ENCODE peak calls at places on chromosome X, in four cellular contexts. One of them, this sample, is unnamed.

GRCh38 chrX:108439434-108439883 is at the start of gene COL4A5:
- DNase-seq in thyroid gland: peak
- DNase-seq in uterus: peak
- DNase-seq in mucosa of descending colon: no peak
- DNase-seq in this sample: peak

GRCh38 chrX:56564182-56564885 is 907 bp downstream of the UBQLN2 start:
- DNase-seq in mucosa of descending colon: peak
- DNase-seq in thyroid gland: peak
- DNase-seq in uterus: no peak
- DNase-seq in this sample: peak

GRCh38 chrX:115311666-115312065 is 22.2 kb downstream of the LUZP4 start:
- DNase-seq in thyroid gland: peak
- DNase-seq in mucosa of descending colon: no peak
- DNase-seq in uterus: no peak
- DNase-seq in this sample: no peak

GRCh38 chrX:155070663-155070974 is 317 bp downstream of the CMC4 start:
- DNase-seq in uterus: no peak
- DNase-seq in mucosa of descending colon: no peak
- DNase-seq in thyroid gland: no peak
- DNase-seq in this sample: no peak

GRCh38 chrX:103404225-103405008 is 28.1 kb downstream of the BEX3 start:
- DNase-seq in mucosa of descending colon: no peak
- DNase-seq in thyroid gland: peak
- DNase-seq in uterus: peak
- DNase-seq in this sample: peak

GRCh38 chrX:140817943-140818342 is 108.4 kb downstream of the LINC00632 start:
- DNase-seq in thyroid gland: no peak
- DNase-seq in uterus: no peak
- DNase-seq in mucosa of descending colon: no peak
- DNase-seq in this sample: peak

GRCh38 chrX:106415276-106415895 is 196.4 kb upstream of the RADX start:
- DNase-seq in thyroid gland: no peak
- DNase-seq in mucosa of descending colon: no peak
- DNase-seq in uterus: no peak
- DNase-seq in this sample: no peak

GRCh38 chrX:38664285-38664684 is 102.9 kb downstream of the TSPAN7 start:
- DNase-seq in thyroid gland: peak
- DNase-seq in mucosa of descending colon: no peak
- DNase-seq in uterus: no peak
- DNase-seq in this sample: peak

GRCh38 chrX:103913356-103914020 is 48.9 kb upstream of the TMSB15B start:
- DNase-seq in thyroid gland: no peak
- DNase-seq in mucosa of descending colon: no peak
- DNase-seq in uterus: no peak
- DNase-seq in this sample: no peak

GRCh38 chrX:12978205-12979010 is 3.5 kb downstream of the TMSB4X start:
- DNase-seq in uterus: peak
- DNase-seq in mucosa of descending colon: peak
- DNase-seq in thyroid gland: no peak
- DNase-seq in this sample: no peak

GRCh38 chrX:118271770-118272169 is 74.1 kb upstream of the WDR44 start:
- DNase-seq in uterus: no peak
- DNase-seq in mucosa of descending colon: no peak
- DNase-seq in thyroid gland: no peak
- DNase-seq in this sample: no peak

GRCh38 chrX:581717-582116 is 48.9 kb upstream of the SHOX start:
- DNase-seq in mucosa of descending colon: no peak
- DNase-seq in thyroid gland: no peak
- DNase-seq in uterus: no peak
- DNase-seq in this sample: no peak

GRCh38 chrX:152915541-152916241 is 17.8 kb downstream of the ZNF185 start:
- DNase-seq in uterus: peak
- DNase-seq in mucosa of descending colon: no peak
- DNase-seq in thyroid gland: peak
- DNase-seq in this sample: peak

GRCh38 chrX:21952624-21953023 is 12.1 kb downstream of the SMS start:
- DNase-seq in thyroid gland: no peak
- DNase-seq in uterus: no peak
- DNase-seq in mucosa of descending colon: no peak
- DNase-seq in this sample: no peak

GRCh38 chrX:1451251-1451675 is 1.4 kb downstream of the ASMTL start:
- DNase-seq in thyroid gland: no peak
- DNase-seq in mucosa of descending colon: no peak
- DNase-seq in uterus: no peak
- DNase-seq in this sample: no peak

GRCh38 chrX:53281321-53281822 is at the start of gene IQSEC2:
- DNase-seq in uterus: peak
- DNase-seq in thyroid gland: peak
- DNase-seq in mucosa of descending colon: peak
- DNase-seq in this sample: peak

GRCh38 chrX:110167952-110168451 is 149.9 kb downstream of the AMMECR1 start:
- DNase-seq in uterus: no peak
- DNase-seq in thyroid gland: peak
- DNase-seq in mucosa of descending colon: no peak
- DNase-seq in this sample: no peak

GRCh38 chrX:6738518-6739470 is 203.9 kb upstream of the VCX3A start:
- DNase-seq in uterus: no peak
- DNase-seq in thyroid gland: no peak
- DNase-seq in mucosa of descending colon: no peak
- DNase-seq in this sample: no peak

GRCh38 chrX:100600340-100600739 is 15.6 kb downstream of the TNMD start:
- DNase-seq in thyroid gland: no peak
- DNase-seq in uterus: no peak
- DNase-seq in mucosa of descending colon: no peak
- DNase-seq in this sample: no peak

GRCh38 chrX:24575496-24575895 is 71.7 kb downstream of the PCYT1B start:
- DNase-seq in mucosa of descending colon: no peak
- DNase-seq in uterus: no peak
- DNase-seq in thyroid gland: no peak
- DNase-seq in this sample: no peak

GRCh38 chrX:26922278-26922677 is 540.9 kb downstream of the PPP4R3C start:
- DNase-seq in uterus: no peak
- DNase-seq in thyroid gland: no peak
- DNase-seq in mucosa of descending colon: no peak
- DNase-seq in this sample: no peak

GRCh38 chrX:22237479-22237878 is 35.2 kb upstream of the CBLL2 start:
- DNase-seq in thyroid gland: no peak
- DNase-seq in uterus: no peak
- DNase-seq in mucosa of descending colon: no peak
- DNase-seq in this sample: no peak

GRCh38 chrX:152619897-152620296 is 17.8 kb upstream of the GABRQ start:
- DNase-seq in uterus: no peak
- DNase-seq in mucosa of descending colon: no peak
- DNase-seq in thyroid gland: no peak
- DNase-seq in this sample: no peak

GRCh38 chrX:13208281-13208935 is 111.4 kb downstream of the ATXN3L start:
- DNase-seq in mucosa of descending colon: no peak
- DNase-seq in uterus: no peak
- DNase-seq in thyroid gland: no peak
- DNase-seq in this sample: no peak

GRCh38 chrX:626745-627509 is 3.7 kb upstream of the SHOX start:
- DNase-seq in mucosa of descending colon: no peak
- DNase-seq in uterus: no peak
- DNase-seq in thyroid gland: no peak
- DNase-seq in this sample: no peak

GRCh38 chrX:134572816-134573682 is 85.2 kb downstream of the PLAC1 start:
- DNase-seq in mucosa of descending colon: no peak
- DNase-seq in uterus: no peak
- DNase-seq in thyroid gland: no peak
- DNase-seq in this sample: no peak

GRCh38 chrX:107769581-107770317 is 5.8 kb downstream of the TSC22D3 start:
- DNase-seq in uterus: no peak
- DNase-seq in thyroid gland: no peak
- DNase-seq in mucosa of descending colon: no peak
- DNase-seq in this sample: no peak

DNA sequence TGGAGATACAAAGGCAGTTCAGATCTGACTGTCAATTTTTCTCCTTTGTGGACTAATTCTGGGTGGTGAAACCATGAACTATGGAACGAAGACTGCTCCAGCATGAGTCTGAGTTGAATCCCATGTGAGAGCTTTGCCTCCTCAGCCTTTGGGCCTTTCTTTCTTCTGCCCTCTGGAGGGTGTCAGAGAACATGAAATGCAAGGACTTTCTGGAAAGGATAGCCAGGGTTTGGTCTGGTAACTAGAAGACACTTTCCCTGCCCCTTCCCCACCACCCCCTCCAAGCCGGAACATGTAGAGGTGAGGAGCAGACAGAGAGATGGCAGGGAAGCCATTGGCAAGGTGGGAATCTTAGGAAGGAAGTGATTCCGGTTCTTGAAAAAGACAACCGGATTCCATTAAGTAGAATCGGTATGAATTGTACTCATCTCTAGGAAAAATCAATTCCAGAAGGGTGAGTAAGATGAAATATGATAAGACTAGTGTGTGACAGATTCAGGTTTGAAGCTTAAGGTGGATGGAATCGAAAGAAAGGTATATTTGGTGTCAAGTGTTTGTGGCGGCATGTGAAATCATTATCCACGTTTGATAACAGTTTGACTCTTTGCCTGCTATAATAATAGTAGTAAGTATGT is 19.0 kb downstream of the FHL1 start:
- DNase-seq in uterus: no peak
- DNase-seq in mucosa of descending colon: no peak
- DNase-seq in thyroid gland: no peak
- DNase-seq in this sample: no peak
- TF ChIP-seq CTCF in uterus: peak
- TF ChIP-seq CTCF in mucosa of descending colon: no peak
- TF ChIP-seq CTCF in thyroid gland: peak
- TF ChIP-seq CTCF in this sample: peak

DNA sequence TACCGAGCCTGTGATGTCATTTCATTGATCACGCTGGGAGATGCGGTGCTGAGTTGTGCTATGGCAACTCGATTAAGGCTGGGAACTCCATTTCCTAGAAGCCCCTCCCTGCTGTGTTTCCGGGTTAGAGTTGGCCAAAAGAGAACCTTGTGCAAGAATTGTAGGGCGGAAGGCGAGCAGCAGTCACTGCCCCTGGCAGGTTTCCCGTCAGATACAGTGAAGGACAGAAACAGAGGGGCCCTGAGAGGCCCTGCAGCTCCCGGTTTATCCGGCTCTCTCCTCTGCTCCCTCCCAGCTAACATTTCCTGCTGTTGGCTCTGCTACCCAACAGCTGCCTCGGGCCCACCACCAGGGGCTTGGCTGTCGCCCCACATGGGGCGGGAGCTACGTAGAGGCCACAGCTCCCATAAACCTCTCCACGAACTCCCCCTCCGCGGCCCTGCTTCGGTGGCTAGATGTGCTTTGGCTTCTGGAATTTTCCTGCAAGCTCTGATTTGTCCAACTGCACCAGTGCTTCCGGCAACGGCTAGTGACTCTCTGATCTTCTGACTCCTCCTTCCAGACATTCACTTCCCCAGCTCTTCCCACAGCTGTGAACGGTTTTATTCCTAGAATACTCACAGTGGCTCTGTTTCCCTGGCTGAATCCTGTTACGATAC is 74.9 kb upstream of the USP9X start:
- DNase-seq in thyroid gland: peak
- DNase-seq in mucosa of descending colon: peak
- DNase-seq in uterus: peak
- DNase-seq in this sample: peak
- TF ChIP-seq CTCF in thyroid gland: no peak
- TF ChIP-seq CTCF in mucosa of descending colon: no peak
- TF ChIP-seq CTCF in uterus: peak
- TF ChIP-seq CTCF in this sample: peak

GRCh38 chrX:138775501-138775900 is 64.0 kb upstream of the FGF13 start:
- DNase-seq in mucosa of descending colon: no peak
- DNase-seq in uterus: no peak
- DNase-seq in thyroid gland: no peak
- DNase-seq in this sample: peak

GRCh38 chrX:138777230-138777629 is 65.7 kb upstream of the FGF13 start:
- DNase-seq in thyroid gland: no peak
- DNase-seq in uterus: no peak
- DNase-seq in mucosa of descending colon: no peak
- DNase-seq in this sample: no peak
- TF ChIP-seq CTCF in thyroid gland: no peak
- TF ChIP-seq CTCF in uterus: no peak
- TF ChIP-seq CTCF in mucosa of descending colon: no peak
- TF ChIP-seq CTCF in this sample: peak

GRCh38 chrX:119783026-119783425 is 8.4 kb downstream of the RPL39 start:
- DNase-seq in mucosa of descending colon: no peak
- DNase-seq in uterus: no peak
- DNase-seq in thyroid gland: no peak
- DNase-seq in this sample: no peak

GRCh38 chrX:119784747-119785446 is 6.5 kb downstream of the RPL39 start:
- DNase-seq in uterus: no peak
- DNase-seq in thyroid gland: peak
- DNase-seq in mucosa of descending colon: no peak
- DNase-seq in this sample: no peak
- TF ChIP-seq CTCF in uterus: no peak
- TF ChIP-seq CTCF in thyroid gland: peak
- TF ChIP-seq CTCF in mucosa of descending colon: no peak
- TF ChIP-seq CTCF in this sample: peak

DNA sequence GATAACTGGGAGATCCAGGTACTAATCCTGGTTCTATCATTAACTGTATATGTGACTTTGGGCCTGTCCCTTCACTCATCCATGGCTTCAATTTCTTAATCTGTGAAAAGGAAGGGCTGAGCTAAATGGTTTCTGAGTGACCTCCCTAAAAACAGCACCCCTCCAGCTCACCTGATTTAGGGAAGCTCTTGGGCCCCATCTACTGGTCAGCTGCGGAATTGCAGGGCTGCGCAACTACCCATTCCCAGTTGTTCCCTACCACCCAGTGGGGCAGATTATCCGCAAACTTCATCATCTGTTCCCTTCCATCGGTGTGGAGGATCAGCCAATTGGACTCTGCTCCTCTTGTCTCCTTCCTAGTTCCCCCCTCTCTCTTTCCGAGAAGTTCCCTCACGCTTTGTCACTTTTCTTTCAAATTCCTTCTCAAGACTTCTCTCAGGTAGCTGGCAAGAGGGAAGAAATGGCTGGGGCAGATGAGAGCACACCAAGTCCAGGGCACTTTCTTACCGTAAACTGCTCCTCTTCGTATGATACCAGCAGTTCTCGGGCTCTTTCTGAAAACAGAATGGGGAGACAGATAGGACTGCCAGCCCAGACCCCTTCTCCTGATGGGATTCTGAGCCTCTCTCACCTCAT is 5.8 kb downstream of the LAS1L start:
- DNase-seq in mucosa of descending colon: no peak
- DNase-seq in uterus: peak
- DNase-seq in thyroid gland: peak
- DNase-seq in this sample: no peak
- TF ChIP-seq CTCF in mucosa of descending colon: peak
- TF ChIP-seq CTCF in uterus: peak
- TF ChIP-seq CTCF in thyroid gland: peak
- TF ChIP-seq CTCF in this sample: peak

GRCh38 chrX:48957827-48958634 is 624 bp upstream of the OTUD5 start:
- DNase-seq in mucosa of descending colon: peak
- DNase-seq in uterus: peak
- DNase-seq in thyroid gland: peak
- DNase-seq in this sample: peak
- TF ChIP-seq CTCF in mucosa of descending colon: no peak
- TF ChIP-seq CTCF in uterus: no peak
- TF ChIP-seq CTCF in thyroid gland: no peak
- TF ChIP-seq CTCF in this sample: no peak

GRCh38 chrX:19593684-19594083 is 78.4 kb upstream of the MAP3K15 start:
- DNase-seq in thyroid gland: no peak
- DNase-seq in uterus: no peak
- DNase-seq in mucosa of descending colon: no peak
- DNase-seq in this sample: peak
- TF ChIP-seq CTCF in thyroid gland: peak
- TF ChIP-seq CTCF in uterus: peak
- TF ChIP-seq CTCF in mucosa of descending colon: no peak
- TF ChIP-seq CTCF in this sample: peak

This sample was measured in astrocyte of the cerebellum.